ENCODE peak calls at places on chromosomes 4 and X, in six cellular contexts. O is HCT116; T is cardiac fibroblast; W is stomach; B is heart left ventricle; C is CD8-positive, alpha-beta memory T cell. A is an unnamed sample.

GRCh38 chrX:133676344-133677122 is 261.2 kb upstream of the GPC4 start:
- DNase-seq in T (no peak), B (no peak), W (peak), O (no peak), C (no peak), A (no peak)

GRCh38 chr4:80268081-80268823 is 1.8 kb downstream of the FGF5 start:
- DNase-seq in W (no peak), O (no peak), B (no peak), C (no peak), T (no peak), A (no peak)

GRCh38 chr4:85780664-85781063 is 305.7 kb downstream of the ARHGAP24 start:
- DNase-seq in O (no peak), W (no peak), B (no peak), C (no peak), T (peak), A (no peak)

GRCh38 chrX:147738260-147738659 is 173.5 kb upstream of the FMR1 start:
- DNase-seq in W (no peak), T (no peak), O (no peak), C (no peak), B (no peak), A (no peak)

GRCh38 chrX:48835524-48836329 is at the start of gene PCSK1N:
- DNase-seq in O (no peak), B (no peak), W (no peak), C (peak), T (peak), A (no peak)

GRCh38 chr4:36414248-36414647 is 132.8 kb downstream of the DTHD1 start:
- DNase-seq in T (no peak), C (no peak), B (no peak), W (no peak), O (no peak), A (no peak)

GRCh38 chrX:51395807-51396728 is 63.4 kb downstream of the NUDT10 start:
- DNase-seq in O (no peak), B (peak), C (peak), T (no peak), W (no peak), A (no peak)

GRCh38 chr4:36243355-36244256 is 708 bp downstream of the ARAP2 start:
- DNase-seq in B (peak), C (peak), O (no peak), T (peak), W (peak), A (no peak)